ENCODE peak calls at places on chromosomes 16 and 17, in eight cellular contexts. Q, I, H, F, T, N, M and B are unnamed samples.

GRCh38 chr17:33302394-33302793 is 9.3 kb upstream of the ASIC2 start:
- DNase-seq in H (no peak), N (no peak), T (peak; percentile 76), Q (peak; percentile 33), F (no peak), M (no peak), I (no peak), B (no peak)

GRCh38 chr16:72064361-72064894 is 1.4 kb downstream of the HPR start:
- DNase-seq in T (no peak), H (no peak), M (no peak), F (no peak), N (no peak), Q (no peak), I (no peak), B (no peak)

GRCh38 chr17:77674358-77674757 is 284.1 kb upstream of the TNRC6C start:
- DNase-seq in M (no peak), F (no peak), H (no peak), Q (no peak), I (no peak), T (no peak), N (no peak), B (no peak)

GRCh38 chr17:7060165-7060890 is 16.4 kb upstream of the SLC16A11 start:
- DNase-seq in Q (peak; percentile 93), F (peak; percentile 49), T (no peak), H (peak; percentile 49), N (no peak), I (no peak), M (no peak), B (no peak)

GRCh38 chr17:45307290-45308015 is 9.4 kb downstream of the MAP3K14 start:
- DNase-seq in N (no peak), Q (peak; percentile 85), I (no peak), H (peak; percentile 89), M (no peak), F (peak; percentile 86), T (peak; percentile 37), B (peak; percentile 42)

GRCh38 chr17:75450270-75450669 is 6.2 kb upstream of the TMEM94 start:
- DNase-seq in H (no peak), I (no peak), M (no peak), N (no peak), T (no peak), F (no peak), Q (peak; percentile 39), B (no peak)

GRCh38 chr16:66746682-66747081 is 4.7 kb downstream of the DYNC1LI2 start:
- DNase-seq in F (no peak), H (no peak), Q (peak; percentile 60), M (no peak), T (no peak), N (no peak), I (no peak), B (no peak)

GRCh38 chr17:152860-153420 is 15.6 kb downstream of the SCGB1C2 start:
- DNase-seq in M (no peak), H (no peak), N (peak; percentile 57), I (no peak), T (no peak), Q (no peak), F (no peak), B (no peak)

DNA sequence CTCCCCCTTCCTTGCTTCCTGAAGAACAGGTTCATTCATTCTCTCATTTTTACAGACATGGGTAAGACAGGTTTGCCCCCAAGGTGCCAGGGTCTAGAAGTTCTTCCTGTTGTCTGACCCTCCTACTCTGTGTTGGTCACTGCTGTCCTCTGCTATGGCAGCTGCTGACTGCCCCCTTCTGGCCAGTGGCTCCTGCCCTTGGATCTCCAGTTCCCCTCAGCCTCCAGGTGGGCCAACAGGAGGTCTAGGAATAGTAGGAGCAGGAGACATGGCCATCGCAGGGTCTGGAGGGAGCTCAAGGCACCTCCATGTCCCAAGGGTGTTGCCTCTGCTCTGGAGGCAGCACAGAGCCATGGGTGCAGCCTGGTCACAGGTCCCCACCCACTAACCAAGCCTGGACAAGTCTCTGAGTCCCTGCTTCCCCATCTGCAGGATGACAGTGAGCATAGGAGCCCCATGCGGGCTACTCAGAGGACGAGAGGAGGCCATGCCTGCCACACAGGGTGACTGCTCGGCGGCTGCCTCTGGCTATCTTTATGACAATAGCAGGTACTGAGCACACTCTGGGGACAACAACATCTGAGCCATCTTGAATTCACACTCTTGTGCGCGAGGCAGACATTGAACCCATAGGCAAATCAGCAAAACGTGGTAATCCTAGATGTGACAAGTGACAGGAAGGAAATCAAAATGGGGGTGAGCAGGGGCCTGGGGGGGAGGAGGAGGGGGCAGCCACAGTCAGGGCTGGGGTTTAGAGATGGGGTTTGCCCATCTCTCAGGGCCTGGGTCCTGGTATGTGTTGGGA is 27.0 kb upstream of the NXPH3 start:
- DNase-seq in N (peak; percentile 65), M (no peak), I (no peak), T (no peak), H (peak; percentile 68), F (no peak), Q (no peak), B (no peak)
- TF ChIP-seq CTCF in N (peak; percentile 20), M (peak; percentile 6), I (peak; percentile 26), T (peak; percentile 78), H (peak; percentile 74), F (peak; percentile 75), Q (peak; percentile 23), B (no peak)

GRCh38 chr16:54062361-54063346 is 223.9 kb downstream of the IRX3 start:
- DNase-seq in I (no peak), F (no peak), Q (no peak), M (no peak), T (no peak), H (peak; percentile 15), N (no peak), B (no peak)

GRCh38 chr16:54061454-54061853 is 225.1 kb downstream of the IRX3 start:
- DNase-seq in I (no peak), F (no peak), T (no peak), M (no peak), Q (no peak), H (no peak), N (no peak), B (no peak)

GRCh38 chr16:54059319-54059718 is 227.3 kb downstream of the IRX3 start:
- DNase-seq in H (no peak), T (no peak), I (no peak), Q (no peak), M (no peak), N (no peak), F (no peak), B (no peak)

GRCh38 chr16:54063374-54063773 is 223.2 kb downstream of the IRX3 start:
- DNase-seq in N (no peak), T (no peak), M (no peak), H (no peak), F (no peak), I (no peak), Q (no peak), B (no peak)

GRCh38 chr16:54060599-54061355 is 225.8 kb downstream of the IRX3 start:
- DNase-seq in Q (no peak), F (no peak), M (no peak), T (no peak), H (no peak), N (no peak), I (no peak), B (no peak)
- TF ChIP-seq CTCF in Q (no peak), F (no peak), M (no peak), T (no peak), H (no peak), N (no peak), I (no peak), B (no peak)

GRCh38 chr17:65559483-65559801 is 2.0 kb downstream of the AXIN2 start:
- DNase-seq in I (no peak), M (no peak), T (no peak), H (peak; percentile 28), N (no peak), F (no peak), Q (no peak), B (no peak)

GRCh38 chr17:65562206-65562531 is 721 bp upstream of the AXIN2 start:
- DNase-seq in H (no peak), F (no peak), I (no peak), M (no peak), Q (no peak), N (no peak), T (no peak), B (no peak)

GRCh38 chr17:65559802-65560627 is 1.4 kb downstream of the AXIN2 start:
- DNase-seq in N (no peak), H (peak; percentile 25), T (peak; percentile 40), M (no peak), Q (no peak), I (no peak), F (no peak), B (peak; percentile 28)

GRCh38 chr17:65560628-65561371 is 648 bp downstream of the AXIN2 start:
- DNase-seq in Q (peak; percentile 83), F (peak; percentile 66), H (peak; percentile 92), T (peak; percentile 90), I (peak; percentile 90), M (peak; percentile 87), N (peak; percentile 92), B (peak; percentile 46)

DNA sequence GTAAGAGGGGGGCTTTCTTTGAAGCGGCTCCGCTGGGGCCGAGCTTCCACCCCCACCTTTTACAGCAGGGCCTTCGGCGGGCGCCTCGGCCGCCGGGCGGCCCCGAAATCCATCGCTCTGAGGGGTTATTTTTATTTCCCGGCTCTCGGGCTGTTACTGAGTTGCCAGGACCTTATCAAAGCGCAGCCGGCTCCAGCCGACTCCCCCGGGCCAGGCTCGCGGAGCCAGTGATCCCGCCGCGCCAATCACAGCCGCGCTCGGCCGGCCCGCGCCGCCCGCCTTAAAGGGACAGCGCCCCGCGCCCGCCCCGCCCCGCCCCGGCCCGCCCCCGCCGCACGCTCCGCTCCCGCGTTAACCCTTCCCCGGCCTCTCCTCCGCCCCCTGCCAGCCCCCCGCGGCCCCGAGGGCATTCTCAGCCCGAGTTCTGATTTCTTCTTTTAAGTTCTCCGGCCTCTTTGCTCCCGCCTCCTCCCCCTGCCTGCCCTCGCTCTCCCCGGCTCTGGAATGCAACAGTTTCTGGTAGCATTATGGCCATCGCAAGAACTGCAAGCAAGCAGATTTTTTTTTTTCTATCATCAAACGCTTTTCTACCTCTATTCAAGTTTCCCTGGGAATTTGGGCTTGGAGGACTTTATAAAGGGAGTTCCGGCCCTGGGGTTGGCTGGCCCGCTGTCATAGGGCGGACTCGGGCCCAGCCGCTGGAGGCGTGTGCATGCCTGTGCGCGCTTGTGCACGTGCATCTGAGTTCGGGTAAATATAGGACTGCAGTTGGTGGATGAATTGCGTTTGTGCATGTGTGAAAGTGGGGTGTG is at the start of gene AXIN2:
- DNase-seq in N (peak; percentile 94), F (peak; percentile 61), M (peak; percentile 90), I (peak; percentile 94), T (peak; percentile 89), Q (peak; percentile 82), H (peak; percentile 96), B (peak; percentile 64)
- TF ChIP-seq CTCF in N (peak; percentile 11), F (peak; percentile 15), M (no peak), I (peak; percentile 33), T (peak; percentile 36), Q (peak; percentile 18), H (peak; percentile 3), B (no peak)

DNA sequence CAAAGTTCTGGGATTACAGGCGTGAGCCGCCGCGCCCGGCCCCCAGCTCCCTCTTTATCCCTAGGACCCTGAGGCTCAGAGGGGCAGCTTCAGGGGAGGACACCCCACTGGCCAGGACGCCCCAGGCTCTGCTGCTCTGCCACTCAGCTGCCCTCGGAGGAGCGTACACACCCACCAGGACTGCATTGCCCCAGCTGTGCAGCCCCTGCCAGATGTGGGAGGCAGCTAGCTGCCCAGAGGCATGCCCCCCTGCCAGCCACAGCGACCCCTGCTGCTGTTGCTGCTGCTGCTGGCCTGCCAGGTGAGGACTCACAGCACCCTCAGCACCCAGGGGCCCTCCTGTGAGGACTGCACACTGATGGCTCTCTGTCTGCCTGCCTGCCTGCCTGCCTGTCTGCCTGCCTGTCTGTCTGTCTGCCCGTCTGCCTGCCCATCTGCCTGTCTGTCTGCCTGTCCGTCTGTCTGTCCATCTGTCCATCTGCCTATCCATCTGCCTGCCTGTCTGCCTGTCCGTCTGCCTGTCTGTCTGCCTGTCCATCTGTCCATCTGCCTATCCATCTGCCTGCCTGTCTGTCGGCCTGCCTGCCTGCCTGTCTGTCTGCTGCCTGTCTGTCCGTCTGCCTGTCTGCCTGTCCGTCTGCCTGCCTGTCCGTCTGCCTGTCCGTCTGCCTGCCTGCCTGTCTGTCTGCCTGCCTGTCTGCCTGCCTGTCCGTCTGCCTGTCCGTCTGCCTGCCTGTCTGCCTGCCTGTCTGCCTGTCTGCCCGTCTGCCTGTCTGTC is 5.0 kb downstream of the GCGR start:
- DNase-seq in Q (no peak), I (no peak), F (no peak), M (no peak), N (no peak), T (no peak), H (no peak), B (no peak)
- TF ChIP-seq CTCF in Q (no peak), I (no peak), F (peak; percentile 21), M (no peak), N (no peak), T (no peak), H (no peak), B (no peak)